ENCODE peak calls at places on chromosomes 2 and 18, in six cellular contexts. A, L, Z, F, P and O are unnamed samples. For H3K27me3, the result is how much of the 10 kb centered on the place peaks cover.

GRCh38 chr2:207504513-207505171 is 25.1 kb upstream of the CREB1 start:
- DNase-seq in A (no peak), L (no peak), Z (no peak), F (no peak), P (no peak), O (no peak)

GRCh38 chr2:69989422-69990128 is 28.1 kb upstream of the ASPRV1 start:
- DNase-seq in A (no peak), L (no peak), Z (no peak), F (peak), P (no peak), O (no peak)

GRCh38 chr18:68721681-68722583 is 7.0 kb upstream of the TMX3 start:
- DNase-seq in A (peak), L (no peak), Z (no peak), F (no peak), P (no peak), O (no peak)

GRCh38 chr2:135798762-135799161 is 38.2 kb downstream of the LCT start:
- DNase-seq in A (no peak), L (no peak), Z (no peak), F (no peak), P (no peak), O (no peak)

GRCh38 chr2:172455121-172455515 is 27.7 kb downstream of the ITGA6 start:
- DNase-seq in A (no peak), L (peak), Z (peak), F (no peak), P (no peak), O (no peak)

GRCh38 chr18:1464444-1465217 is 560.0 kb downstream of the ADCYAP1 start:
- DNase-seq in A (no peak), L (no peak), Z (no peak), F (no peak), P (no peak), O (no peak)

GRCh38 chr2:158394453-158394852 is 62.1 kb downstream of the CCDC148 start:
- DNase-seq in A (no peak), L (no peak), Z (peak), F (no peak), P (no peak), O (no peak)

GRCh38 chr2:160332318-160332717 is 132.2 kb upstream of the ITGB6 start:
- DNase-seq in A (no peak), L (no peak), Z (no peak), F (no peak), P (no peak), O (no peak)

GRCh38 chr2:191646612-191646902 is 31.4 kb upstream of the NABP1 start:
- DNase-seq in A (no peak), L (no peak), Z (no peak), F (no peak), P (no peak), O (no peak)

GRCh38 chr18:41905786-41906527 is 49.1 kb upstream of the PIK3C3 start:
- DNase-seq in A (no peak), L (no peak), Z (no peak), F (no peak), P (no peak), O (no peak)

GRCh38 chr2:226189061-226189460 is 610.6 kb downstream of the IRS1 start:
- DNase-seq in A (no peak), L (no peak), Z (no peak), F (no peak), P (no peak), O (no peak)

GRCh38 chr2:141906673-141907072 is 224.1 kb downstream of the LRP1B start:
- DNase-seq in A (no peak), L (no peak), Z (no peak), F (no peak), P (no peak), O (no peak)

GRCh38 chr2:85758361-85759256 is 4.8 kb downstream of the ATOH8 start:
- DNase-seq in A (no peak), L (no peak), Z (no peak), F (no peak), P (no peak), O (no peak)

GRCh38 chr2:69450735-69451416 is 13.6 kb upstream of the NFU1 start:
- DNase-seq in A (no peak), L (no peak), Z (no peak), F (no peak), P (no peak), O (no peak)

GRCh38 chr2:239828192-239828972 is 196.8 kb downstream of the NDUFA10 start:
- DNase-seq in A (no peak), L (no peak), Z (no peak), F (no peak), P (no peak), O (peak)

GRCh38 chr2:144571770-144572169 is 51.9 kb upstream of the ZEB2 start:
- DNase-seq in A (no peak), L (no peak), Z (no peak), F (no peak), P (no peak), O (no peak)

GRCh38 chr2:160417745-160418397 is 75.7 kb downstream of the RBMS1 start:
- DNase-seq in A (no peak), L (no peak), Z (peak), F (no peak), P (no peak), O (no peak)

GRCh38 chr2:231503777-231504176 is 26.5 kb downstream of the NMUR1 start:
- DNase-seq in A (no peak), L (no peak), Z (no peak), F (no peak), P (no peak), O (no peak)

GRCh38 chr2:201520201-201520600 is 68.7 kb downstream of the STRADB start:
- DNase-seq in A (no peak), L (no peak), Z (no peak), F (no peak), P (no peak), O (no peak)

GRCh38 chr18:66728951-66729350 is 125.1 kb upstream of the CDH19 start:
- DNase-seq in A (no peak), L (no peak), Z (no peak), F (no peak), P (no peak), O (no peak)

GRCh38 chr18:66729459-66730239 is 125.8 kb upstream of the CDH19 start:
- DNase-seq in A (no peak), L (no peak), Z (no peak), F (no peak), P (no peak), O (no peak)

GRCh38 chr18:66735933-66736332 is 132.0 kb upstream of the CDH19 start:
- DNase-seq in A (no peak), L (no peak), Z (no peak), F (no peak), P (no peak), O (no peak)

DNA sequence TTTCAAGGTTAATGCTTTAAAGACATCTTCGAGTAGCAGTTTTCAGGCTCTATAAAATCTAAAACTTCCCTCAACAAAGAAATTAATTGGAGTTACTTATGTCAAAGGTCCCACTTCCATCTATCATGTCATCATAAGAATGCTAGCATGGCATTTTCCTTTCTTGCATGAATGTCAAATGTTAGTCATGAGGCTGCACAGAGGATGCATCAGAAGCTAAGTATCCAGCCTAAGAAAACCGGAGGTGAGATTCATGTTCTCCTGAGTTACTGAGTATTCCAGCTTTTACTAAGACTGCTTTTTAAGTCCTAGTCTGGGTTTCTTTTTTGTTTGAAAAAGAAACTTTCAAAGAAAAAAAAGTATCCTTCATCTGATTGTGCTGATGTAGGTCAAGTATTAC is 130.6 kb upstream of the CDH19 start:
- DNase-seq in A (no peak), L (no peak), Z (no peak), F (no peak), P (no peak), O (no peak)
- TF ChIP-seq CTCF in A (no peak), L (no peak), Z (no peak), F (no peak), P (no peak), O (no peak)

GRCh38 chr2:8505311-8505920 is 176.4 kb upstream of the ID2 start:
- DNase-seq in A (no peak), L (peak), Z (no peak), F (no peak), P (no peak), O (no peak)
- H3K27me3 ChIP-seq in A (under half), L (under half), Z (under half), F (under half), P (under half), O (under half)

GRCh38 chr2:234136461-234136860 is 86.0 kb downstream of the SPP2 start:
- DNase-seq in A (no peak), L (no peak), Z (peak), F (no peak), P (no peak), O (no peak)

GRCh38 chr2:234137400-234138014 is 87.0 kb downstream of the SPP2 start:
- DNase-seq in A (no peak), L (no peak), Z (peak), F (no peak), P (no peak), O (no peak)

GRCh38 chr2:234134496-234134895 is 84.0 kb downstream of the SPP2 start:
- DNase-seq in A (no peak), L (no peak), Z (no peak), F (no peak), P (no peak), O (no peak)

GRCh38 chr2:234133004-234133403 is 82.5 kb downstream of the SPP2 start:
- DNase-seq in A (no peak), L (no peak), Z (no peak), F (peak), P (no peak), O (no peak)

GRCh38 chr2:234135750-234136221 is 85.3 kb downstream of the SPP2 start:
- DNase-seq in A (peak), L (peak), Z (peak), F (peak), P (peak), O (peak)
- TF ChIP-seq CTCF in A (peak), L (peak), Z (peak), F (peak), P (peak), O (no peak)

GRCh38 chr18:22171839-22172582 is 2.6 kb downstream of the GATA6 start:
- DNase-seq in A (no peak), L (no peak), Z (no peak), F (no peak), P (no peak), O (no peak)
- H3K27me3 ChIP-seq in A (under half), L (half or more), Z (under half), F (under half), P (half or more), O (under half)

GRCh38 chr18:73839441-73839840 is 308.2 kb downstream of the FBXO15 start:
- DNase-seq in A (no peak), L (no peak), Z (no peak), F (no peak), P (no peak), O (no peak)

GRCh38 chr18:73848656-73849055 is 299.0 kb downstream of the FBXO15 start:
- DNase-seq in A (no peak), L (no peak), Z (no peak), F (no peak), P (no peak), O (no peak)

GRCh38 chr18:73840319-73841065 is 307.1 kb downstream of the FBXO15 start:
- DNase-seq in A (no peak), L (no peak), Z (no peak), F (no peak), P (no peak), O (no peak)

GRCh38 chr18:73841661-73842060 is 306.0 kb downstream of the FBXO15 start:
- DNase-seq in A (no peak), L (no peak), Z (no peak), F (no peak), P (no peak), O (no peak)

GRCh38 chr18:73842795-73843394 is 304.7 kb downstream of the FBXO15 start:
- DNase-seq in A (peak), L (no peak), Z (peak), F (no peak), P (peak), O (no peak)
- TF ChIP-seq CTCF in A (peak), L (peak), Z (peak), F (peak), P (peak), O (peak)

GRCh38 chr2:98935111-98935770 is 784 bp downstream of the CRACDL start:
- DNase-seq in A (no peak), L (no peak), Z (no peak), F (no peak), P (no peak), O (no peak)

GRCh38 chr2:98936917-98937351 is 909 bp upstream of the CRACDL start:
- DNase-seq in A (no peak), L (no peak), Z (no peak), F (no peak), P (no peak), O (no peak)

GRCh38 chr2:98936133-98936916 is at the start of gene CRACDL:
- DNase-seq in A (no peak), L (no peak), Z (peak), F (no peak), P (no peak), O (no peak)

GRCh38 chr2:98937906-98938305 is 1.9 kb upstream of the CRACDL start:
- DNase-seq in A (no peak), L (no peak), Z (no peak), F (no peak), P (no peak), O (no peak)

GRCh38 chr2:98935777-98936132 is 270 bp downstream of the CRACDL start:
- DNase-seq in A (no peak), L (no peak), Z (no peak), F (no peak), P (no peak), O (no peak)
- H3K27me3 ChIP-seq in A (under half), L (half or more), Z (half or more), F (under half), P (half or more), O (under half)

GRCh38 chr2:114170070-114170469 is 272.4 kb upstream of the DPP10 start:
- DNase-seq in A (no peak), L (no peak), Z (no peak), F (no peak), P (no peak), O (no peak)
- TF ChIP-seq CTCF in A (no peak), L (no peak), Z (no peak), F (no peak), P (no peak), O (no peak)

DNA sequence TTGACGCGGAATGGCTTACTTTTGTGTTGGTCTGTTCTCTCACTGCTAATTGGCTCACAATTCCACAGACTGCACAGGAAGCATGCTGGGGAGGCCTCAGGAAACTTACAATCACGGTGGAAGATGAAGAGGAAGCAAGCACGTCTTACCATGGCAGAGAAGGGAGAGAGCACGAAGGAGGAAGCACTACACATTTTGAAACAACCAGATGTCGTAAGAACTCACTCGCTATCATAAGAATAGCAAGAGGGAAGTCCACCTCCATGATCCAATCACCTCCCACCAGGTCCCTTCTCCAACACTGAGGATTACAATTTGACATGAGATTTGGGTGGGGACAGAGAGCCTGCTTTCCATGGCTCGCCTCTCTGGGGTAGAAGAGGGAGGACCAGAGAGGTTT is 106.2 kb downstream of the KCNF1 start:
- DNase-seq in A (no peak), L (no peak), Z (no peak), F (no peak), P (no peak), O (no peak)
- H3K27me3 ChIP-seq in A (under half), L (under half), Z (under half), F (under half), P (under half), O (under half)

GRCh38 chr2:26605195-26605968 is 35.8 kb downstream of the CIB4 start:
- DNase-seq in A (peak), L (no peak), Z (peak), F (peak), P (no peak), O (no peak)

GRCh38 chr2:26607698-26608097 is 33.5 kb downstream of the CIB4 start:
- DNase-seq in A (no peak), L (no peak), Z (no peak), F (no peak), P (no peak), O (no peak)

GRCh38 chr2:26605969-26606846 is 35.0 kb downstream of the CIB4 start:
- DNase-seq in A (no peak), L (no peak), Z (no peak), F (no peak), P (peak), O (no peak)

GRCh38 chr2:26608557-26608956 is 32.6 kb downstream of the CIB4 start:
- DNase-seq in A (no peak), L (no peak), Z (no peak), F (peak), P (no peak), O (no peak)

GRCh38 chr2:26606847-26607190 is 34.3 kb downstream of the CIB4 start:
- DNase-seq in A (no peak), L (no peak), Z (peak), F (peak), P (no peak), O (no peak)
- TF ChIP-seq CTCF in A (no peak), L (no peak), Z (no peak), F (no peak), P (no peak), O (no peak)